ENCODE peak calls at places on chromosomes 4 and X, in eight cellular contexts. D is AG04450, I is left lung, Z is dorsolateral prefrontal cortex, V is RWPE1, J is upper lobe of right lung, X is endodermal cell, W is MM.1S. T is an unnamed sample.

GRCh38 chr4:79042079-79042674 is 102.9 kb upstream of the PAQR3 start:
- DNase-seq in D (peak; percentile 1), I (no peak), Z (no peak), V (peak; percentile 27), J (no peak), X (no peak), W (peak; percentile 39), T (no peak)

GRCh38 chr4:15286041-15286440 is 141.8 kb upstream of the C1QTNF7 start:
- DNase-seq in D (no peak), I (no peak), Z (no peak), V (no peak), J (no peak), X (no peak), W (no peak), T (no peak)

GRCh38 chrX:31333181-31333831 is 261.5 kb upstream of the FTHL17 start:
- DNase-seq in D (no peak), I (no peak), Z (no peak), V (peak; percentile 36), J (no peak), X (no peak), W (no peak), T (no peak)

GRCh38 chr4:87213425-87213824 is 7.0 kb downstream of the KLHL8 start:
- DNase-seq in D (no peak), I (no peak), Z (no peak), V (no peak), J (no peak), X (no peak), W (no peak), T (no peak)

GRCh38 chr4:23034726-23035125 is 342.0 kb downstream of the GBA3 start:
- DNase-seq in D (no peak), I (no peak), Z (no peak), V (no peak), J (no peak), X (no peak), W (no peak), T (no peak)

GRCh38 chrX:131728295-131729145 is 184.6 kb downstream of the OR13H1 start:
- DNase-seq in D (no peak), I (no peak), Z (peak; percentile 62), V (no peak), J (no peak), X (no peak), W (peak; percentile 84), T (no peak)

GRCh38 chrX:124641737-124642491 is 295.6 kb downstream of the SH2D1A start:
- DNase-seq in D (no peak), I (no peak), Z (no peak), V (peak; percentile 0), J (no peak), X (no peak), W (no peak), T (no peak)

GRCh38 chr4:150126880-150127236 is 48.6 kb downstream of the DCLK2 start:
- DNase-seq in D (no peak), I (no peak), Z (no peak), V (peak; percentile 18), J (no peak), X (no peak), W (peak; percentile 37), T (no peak)

GRCh38 chr4:5361968-5362367 is 310.7 kb downstream of the STK32B start:
- DNase-seq in D (no peak), I (no peak), Z (no peak), V (no peak), J (no peak), X (no peak), W (peak; percentile 39), T (no peak)

GRCh38 chrX:147342197-147342596 is 527.7 kb upstream of the CXorf51A start:
- DNase-seq in D (no peak), I (no peak), Z (no peak), V (no peak), J (no peak), X (no peak), W (no peak), T (no peak)

GRCh38 chr4:70334681-70335080 is at the start of gene CABS1:
- DNase-seq in D (no peak), I (no peak), Z (no peak), V (no peak), J (no peak), X (no peak), W (no peak), T (no peak)

GRCh38 chrX:111168314-111168713 is 72.3 kb downstream of the PAK3 start:
- DNase-seq in D (no peak), I (no peak), Z (no peak), V (no peak), J (no peak), X (peak; percentile 72), W (no peak), T (peak; percentile 0)

GRCh38 chr4:20723019-20723418 is 22.8 kb downstream of the PACRGL start:
- DNase-seq in D (no peak), I (no peak), Z (no peak), V (peak; percentile 40), J (no peak), X (no peak), W (no peak), T (no peak)

GRCh38 chr4:37383579-37384229 is 139.2 kb downstream of the NWD2 start:
- DNase-seq in D (no peak), I (no peak), Z (no peak), V (peak; percentile 34), J (no peak), X (peak; percentile 69), W (peak; percentile 71), T (no peak)

GRCh38 chrX:106220177-106220576 is 52.1 kb downstream of the PWWP3B start:
- DNase-seq in D (no peak), I (no peak), Z (no peak), V (no peak), J (no peak), X (no peak), W (no peak), T (no peak)

GRCh38 chr4:1515763-1516162 is 109.5 kb upstream of the NKX1-1 start:
- DNase-seq in D (no peak), I (peak; percentile 49), Z (no peak), V (no peak), J (peak; percentile 34), X (no peak), W (no peak), T (no peak)

GRCh38 chrX:24760601-24761000 is 66.9 kb downstream of the POLA1 start:
- DNase-seq in D (peak; percentile 23), I (no peak), Z (no peak), V (no peak), J (no peak), X (no peak), W (no peak), T (no peak)

GRCh38 chr4:2833671-2834000 is 10.0 kb upstream of the ADD1 start:
- DNase-seq in D (no peak), I (peak; percentile 50), Z (no peak), V (no peak), J (no peak), X (no peak), W (no peak), T (no peak)

GRCh38 chr4:2832981-2833670 is 10.5 kb upstream of the ADD1 start:
- DNase-seq in D (no peak), I (peak; percentile 18), Z (no peak), V (no peak), J (no peak), X (peak; percentile 24), W (no peak), T (no peak)

GRCh38 chr4:2835978-2836377 is 7.7 kb upstream of the ADD1 start:
- DNase-seq in D (no peak), I (peak; percentile 64), Z (no peak), V (no peak), J (no peak), X (no peak), W (no peak), T (no peak)

GRCh38 chr4:2832309-2832980 is 11.2 kb upstream of the ADD1 start:
- DNase-seq in D (no peak), I (peak; percentile 59), Z (peak; percentile 35), V (no peak), J (no peak), X (peak; percentile 28), W (no peak), T (no peak)

GRCh38 chr4:2834001-2834921 is 9.4 kb upstream of the ADD1 start:
- DNase-seq in D (no peak), I (no peak), Z (no peak), V (no peak), J (no peak), X (no peak), W (no peak), T (no peak)
- H3K27ac ChIP-seq in D (no peak overlapping the region), I (no peak overlapping the region), Z (no peak overlapping the region), V (peak overlapping the region; percentile 54), J (peak overlapping the region; percentile 24), X (no peak overlapping the region), W (no peak overlapping the region), T (no peak overlapping the region)

DNA sequence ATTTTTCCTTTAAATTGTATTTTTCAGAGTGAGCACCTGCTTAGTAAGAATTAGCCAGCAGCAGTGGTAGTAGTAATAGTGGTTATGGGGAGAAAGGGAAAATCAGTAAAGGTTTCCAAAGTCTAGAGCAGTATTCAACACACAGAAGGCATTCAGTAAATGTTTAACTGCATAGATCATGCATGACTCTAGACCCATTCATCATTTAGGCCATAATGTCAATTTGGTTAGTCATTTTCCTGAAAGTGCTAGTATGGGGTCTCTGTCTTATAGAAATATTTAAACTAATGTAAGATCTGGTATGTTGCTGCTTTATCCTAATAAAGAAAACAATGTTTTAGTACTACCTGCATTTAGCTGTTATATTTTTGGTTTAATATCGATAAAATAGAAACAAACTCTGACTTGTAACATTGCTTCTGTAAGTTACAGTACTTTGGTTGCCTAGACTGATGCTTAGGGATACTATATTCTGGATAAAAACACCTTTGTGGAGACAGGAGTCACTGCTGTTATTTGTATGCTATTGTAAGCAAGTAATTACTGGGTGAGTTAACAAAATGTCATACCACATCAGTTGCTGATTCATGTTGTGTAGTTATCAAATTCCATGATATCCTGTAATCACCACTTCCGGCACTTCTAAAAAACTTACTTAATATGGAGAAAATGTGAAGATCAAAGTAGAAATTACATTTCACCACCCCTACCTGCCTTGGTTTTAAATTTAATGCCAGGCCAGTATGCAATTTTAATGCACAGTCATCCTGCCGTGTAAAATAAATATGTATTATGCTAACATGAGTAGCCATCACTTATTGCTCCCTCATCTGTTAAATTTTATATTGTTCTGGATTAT is 115.8 kb upstream of the BMPR1B start:
- DNase-seq in D (no peak), I (no peak), Z (no peak), V (peak; percentile 34), J (no peak), X (no peak), W (no peak), T (no peak)
- H3K27ac ChIP-seq in D (no peak overlapping the region), I (no peak overlapping the region), Z (no peak overlapping the region), V (no peak overlapping the region), J (no peak overlapping the region), X (no peak overlapping the region), W (no peak overlapping the region), T (no peak overlapping the region)

GRCh38 chr4:62131049-62131448 is 930.9 kb downstream of the ADGRL3 start:
- DNase-seq in D (no peak), I (no peak), Z (no peak), V (no peak), J (no peak), X (no peak), W (no peak), T (no peak)
- H3K27ac ChIP-seq in D (no peak overlapping the region), I (no peak overlapping the region), Z (no peak overlapping the region), V (no peak overlapping the region), J (no peak overlapping the region), X (no peak overlapping the region), W (no peak overlapping the region), T (no peak overlapping the region)

GRCh38 chrX:3567681-3568080 is 145.8 kb downstream of the PRKX start:
- DNase-seq in D (no peak), I (no peak), Z (no peak), V (no peak), J (no peak), X (no peak), W (no peak), T (no peak)
- H3K27ac ChIP-seq in D (no peak overlapping the region), I (no peak overlapping the region), Z (no peak overlapping the region), V (no peak overlapping the region), J (no peak overlapping the region), X (no peak overlapping the region), W (no peak overlapping the region), T (no peak overlapping the region)

T was measured in substantia nigra.